ENCODE peak calls at places on chromosomes 1 and 21, in four cellular contexts. One of them, this sample, is unnamed.

GRCh38 chr1:30863955-30864604 is 44.5 kb downstream of the SDC3 start:
- DNase-seq in fibroblast of pulmonary artery: no peak
- DNase-seq in AG10803: no peak
- DNase-seq in NCI-H2081: no peak
- DNase-seq in this sample: no peak

GRCh38 chr1:39826583-39826982 is 37.9 kb upstream of the BMP8B start:
- DNase-seq in fibroblast of pulmonary artery: no peak
- DNase-seq in AG10803: no peak
- DNase-seq in NCI-H2081: no peak
- DNase-seq in this sample: no peak

GRCh38 chr1:223709598-223709997 is 2.7 kb upstream of the CAPN2 start:
- DNase-seq in AG10803: no peak
- DNase-seq in NCI-H2081: no peak
- DNase-seq in fibroblast of pulmonary artery: peak
- DNase-seq in this sample: no peak

GRCh38 chr1:20343149-20343936 is 52.7 kb downstream of the VWA5B1 start:
- DNase-seq in fibroblast of pulmonary artery: no peak
- DNase-seq in NCI-H2081: no peak
- DNase-seq in AG10803: no peak
- DNase-seq in this sample: peak

GRCh38 chr1:3548156-3548893 is 63.0 kb downstream of the MEGF6 start:
- DNase-seq in fibroblast of pulmonary artery: peak
- DNase-seq in AG10803: peak
- DNase-seq in NCI-H2081: no peak
- DNase-seq in this sample: peak

GRCh38 chr1:2356401-2356800 is 35.0 kb downstream of the MORN1 start:
- DNase-seq in fibroblast of pulmonary artery: no peak
- DNase-seq in NCI-H2081: no peak
- DNase-seq in AG10803: no peak
- DNase-seq in this sample: no peak

GRCh38 chr1:24472527-24473251 is 29.9 kb upstream of the RCAN3 start:
- DNase-seq in fibroblast of pulmonary artery: no peak
- DNase-seq in NCI-H2081: no peak
- DNase-seq in AG10803: no peak
- DNase-seq in this sample: no peak

GRCh38 chr1:154014154-154014910 is 23.8 kb downstream of the RPS27 start:
- DNase-seq in fibroblast of pulmonary artery: peak
- DNase-seq in NCI-H2081: no peak
- DNase-seq in AG10803: peak
- DNase-seq in this sample: no peak

GRCh38 chr1:87367549-87367948 is 38.9 kb downstream of the LMO4 start:
- DNase-seq in NCI-H2081: peak
- DNase-seq in fibroblast of pulmonary artery: no peak
- DNase-seq in AG10803: no peak
- DNase-seq in this sample: no peak

GRCh38 chr21:45709127-45709526 is 65.6 kb downstream of the PCBP3 start:
- DNase-seq in AG10803: peak
- DNase-seq in NCI-H2081: no peak
- DNase-seq in fibroblast of pulmonary artery: peak
- DNase-seq in this sample: no peak

GRCh38 chr1:164588388-164589341 is 29.7 kb downstream of the PBX1 start:
- DNase-seq in NCI-H2081: no peak
- DNase-seq in fibroblast of pulmonary artery: peak
- DNase-seq in AG10803: peak
- DNase-seq in this sample: peak